ENCODE peak calls at places on chromosomes 6 and 20, in six cellular contexts. D, B, U, V, L and G are unnamed samples.

GRCh38 chr6:24883618-24884017 is 52.1 kb downstream of the RIPOR2 start:
- DNase-seq in D (no peak), B (no peak), U (no peak), V (no peak), L (no peak), G (no peak)

GRCh38 chr6:47033029-47033796 is 8.9 kb downstream of the ADGRF1 start:
- DNase-seq in D (no peak), B (no peak), U (no peak), V (no peak), L (no peak), G (no peak)

GRCh38 chr6:108030223-108030622 is 44.3 kb downstream of the OSTM1 start:
- DNase-seq in D (no peak), B (no peak), U (no peak), V (no peak), L (no peak), G (no peak)

GRCh38 chr6:43705996-43706395 is 18.4 kb upstream of the MRPS18A start:
- DNase-seq in D (no peak), B (no peak), U (no peak), V (no peak), L (no peak), G (no peak)

GRCh38 chr6:110329729-110330436 is 28.3 kb downstream of the METTL24 start:
- DNase-seq in D (no peak), B (no peak), U (no peak), V (no peak), L (no peak), G (peak)

GRCh38 chr20:47466704-47467459 is 34.8 kb upstream of the NCOA3 start:
- DNase-seq in D (no peak), B (no peak), U (no peak), V (no peak), L (no peak), G (no peak)

GRCh38 chr6:110053395-110054240 is 75.5 kb downstream of the GPR6 start:
- DNase-seq in D (no peak), B (peak), U (peak), V (peak), L (peak), G (no peak)

GRCh38 chr6:97053643-97054411 is 129.3 kb downstream of the KLHL32 start:
- DNase-seq in D (no peak), B (no peak), U (peak), V (peak), L (no peak), G (no peak)

GRCh38 chr20:16476032-16476431 is 97.2 kb downstream of the KIF16B start:
- DNase-seq in D (no peak), B (peak), U (peak), V (peak), L (no peak), G (no peak)

GRCh38 chr6:99151634-99152344 is 197.7 kb downstream of the FAXC start:
- DNase-seq in D (no peak), B (no peak), U (peak), V (peak), L (peak), G (no peak)

GRCh38 chr6:26126394-26127221 is 39.4 kb downstream of the HFE start:
- DNase-seq in D (no peak), B (no peak), U (no peak), V (no peak), L (no peak), G (no peak)

GRCh38 chr6:158715330-158716311 is 65.8 kb downstream of the SYTL3 start:
- DNase-seq in D (no peak), B (no peak), U (no peak), V (no peak), L (no peak), G (peak)

GRCh38 chr6:90343581-90343980 is 46.9 kb upstream of the BACH2 start:
- DNase-seq in D (no peak), B (no peak), U (peak), V (peak), L (peak), G (no peak)

GRCh38 chr6:73262701-73263569 is at the start of gene KHDC1:
- DNase-seq in D (no peak), B (peak), U (no peak), V (peak), L (peak), G (peak)

GRCh38 chr6:33927551-33927950 is 123.7 kb upstream of the MLN start:
- DNase-seq in D (no peak), B (no peak), U (no peak), V (no peak), L (no peak), G (no peak)

GRCh38 chr20:52047811-52048302 is 143.7 kb downstream of the ZFP64 start:
- DNase-seq in D (no peak), B (peak), U (no peak), V (no peak), L (peak), G (no peak)

GRCh38 chr6:61809004-61809595 is 476.9 kb downstream of the KHDRBS2 start:
- DNase-seq in D (no peak), B (no peak), U (no peak), V (no peak), L (no peak), G (no peak)

GRCh38 chr6:41200296-41200900 is 551 bp downstream of the TREML2 start:
- DNase-seq in D (peak), B (peak), U (no peak), V (no peak), L (no peak), G (peak)

GRCh38 chr6:41442800-41443501 is 103.2 kb upstream of the FOXP4 start:
- DNase-seq in D (peak), B (no peak), U (no peak), V (no peak), L (peak), G (peak)

GRCh38 chr20:2292711-2293110 is 3.1 kb upstream of the TGM3 start:
- DNase-seq in D (no peak), B (no peak), U (no peak), V (no peak), L (no peak), G (peak)

GRCh38 chr6:166173292-166173951 is 5.8 kb upstream of the TBXT start:
- DNase-seq in D (no peak), B (no peak), U (peak), V (no peak), L (no peak), G (no peak)

GRCh38 chr6:24949020-24949569 is 13.3 kb upstream of the RIPOR2 start:
- DNase-seq in D (no peak), B (peak), U (no peak), V (no peak), L (no peak), G (no peak)

GRCh38 chr6:160730911-160731310 is 28.9 kb downstream of the PLG start:
- DNase-seq in D (no peak), B (no peak), U (no peak), V (peak), L (no peak), G (no peak)

GRCh38 chr6:154440422-154441043 is 70.0 kb downstream of the CNKSR3 start:
- DNase-seq in D (no peak), B (no peak), U (no peak), V (no peak), L (no peak), G (no peak)

GRCh38 chr6:73200735-73201134 is 24.6 kb downstream of the KHDC1L start:
- DNase-seq in D (no peak), B (no peak), U (no peak), V (no peak), L (no peak), G (no peak)

GRCh38 chr6:134114918-134115714 is 62.7 kb upstream of the SLC2A12 start:
- DNase-seq in D (no peak), B (no peak), U (no peak), V (no peak), L (no peak), G (peak)

GRCh38 chr6:19772891-19773290 is 64.3 kb upstream of the ID4 start:
- DNase-seq in D (no peak), B (no peak), U (no peak), V (no peak), L (no peak), G (no peak)

GRCh38 chr6:15758631-15759215 is 95.9 kb upstream of the DTNBP1 start:
- DNase-seq in D (no peak), B (no peak), U (no peak), V (no peak), L (no peak), G (peak)

GRCh38 chr6:16355238-16355637 is 116.9 kb downstream of the GMPR start:
- DNase-seq in D (no peak), B (no peak), U (no peak), V (no peak), L (no peak), G (no peak)

GRCh38 chr6:88785478-88785877 is 177.9 kb downstream of the RNGTT start:
- DNase-seq in D (no peak), B (no peak), U (no peak), V (no peak), L (no peak), G (no peak)

GRCh38 chr6:97669191-97669651 is 386.2 kb upstream of the MMS22L start:
- DNase-seq in D (no peak), B (no peak), U (no peak), V (no peak), L (peak), G (no peak)